ENCODE peak calls at places on chromosomes 2 and 18, in nine cellular contexts. One of them, this sample, is unnamed.

GRCh38 chr2:186783254-186783653 is 65.7 kb downstream of the ZSWIM2 start:
- DNase-seq in ELF-1: no peak
- DNase-seq in IMR-90: no peak
- DNase-seq in GM13977: no peak
- DNase-seq in SW480: no peak
- DNase-seq in cardiac fibroblast: no peak
- DNase-seq in ELR: no peak
- DNase-seq in transverse colon: no peak
- DNase-seq in fibroblast of mammary gland: no peak
- DNase-seq in this sample: no peak

GRCh38 chr2:181025004-181025403 is 44.6 kb downstream of the UBE2E3 start:
- DNase-seq in ELF-1: no peak
- DNase-seq in IMR-90: peak; percentile 8
- DNase-seq in GM13977: no peak
- DNase-seq in SW480: peak; percentile 5
- DNase-seq in cardiac fibroblast: peak; percentile 19
- DNase-seq in ELR: no peak
- DNase-seq in transverse colon: no peak
- DNase-seq in fibroblast of mammary gland: peak; percentile 25
- DNase-seq in this sample: no peak

GRCh38 chr2:152755029-152755428 is 36.6 kb downstream of the ARL6IP6 start:
- DNase-seq in ELF-1: peak; percentile 65
- DNase-seq in IMR-90: no peak
- DNase-seq in GM13977: no peak
- DNase-seq in SW480: no peak
- DNase-seq in cardiac fibroblast: peak; percentile 42
- DNase-seq in ELR: no peak
- DNase-seq in transverse colon: no peak
- DNase-seq in fibroblast of mammary gland: no peak
- DNase-seq in this sample: no peak

GRCh38 chr2:202494856-202495604 is 118.9 kb downstream of the BMPR2 start:
- DNase-seq in ELF-1: peak; percentile 43
- DNase-seq in IMR-90: no peak
- DNase-seq in GM13977: no peak
- DNase-seq in SW480: no peak
- DNase-seq in cardiac fibroblast: no peak
- DNase-seq in ELR: no peak
- DNase-seq in transverse colon: no peak
- DNase-seq in fibroblast of mammary gland: no peak
- DNase-seq in this sample: no peak

GRCh38 chr2:239269173-239269865 is 131.5 kb downstream of the HDAC4 start:
- DNase-seq in ELF-1: no peak
- DNase-seq in IMR-90: no peak
- DNase-seq in GM13977: no peak
- DNase-seq in SW480: peak; percentile 75
- DNase-seq in cardiac fibroblast: no peak
- DNase-seq in ELR: no peak
- DNase-seq in transverse colon: peak; percentile 60
- DNase-seq in fibroblast of mammary gland: no peak
- DNase-seq in this sample: no peak

GRCh38 chr2:234496442-234496834 is 443 bp downstream of the ARL4C start:
- DNase-seq in ELF-1: no peak
- DNase-seq in IMR-90: no peak
- DNase-seq in GM13977: peak; percentile 68
- DNase-seq in SW480: peak; percentile 40
- DNase-seq in cardiac fibroblast: no peak
- DNase-seq in ELR: no peak
- DNase-seq in transverse colon: peak; percentile 44
- DNase-seq in fibroblast of mammary gland: peak; percentile 25
- DNase-seq in this sample: no peak

GRCh38 chr2:206968139-206969086 is 29.1 kb downstream of the CPO start:
- DNase-seq in ELF-1: no peak
- DNase-seq in IMR-90: no peak
- DNase-seq in GM13977: no peak
- DNase-seq in SW480: no peak
- DNase-seq in cardiac fibroblast: peak; percentile 67
- DNase-seq in ELR: peak; percentile 20
- DNase-seq in transverse colon: no peak
- DNase-seq in fibroblast of mammary gland: peak; percentile 70
- DNase-seq in this sample: no peak

GRCh38 chr18:21085579-21086161 is 25.9 kb downstream of the ROCK1 start:
- DNase-seq in ELF-1: no peak
- DNase-seq in IMR-90: peak; percentile 8
- DNase-seq in GM13977: no peak
- DNase-seq in SW480: no peak
- DNase-seq in cardiac fibroblast: peak; percentile 64
- DNase-seq in ELR: peak; percentile 22
- DNase-seq in transverse colon: no peak
- DNase-seq in fibroblast of mammary gland: no peak
- DNase-seq in this sample: no peak

GRCh38 chr2:38978504-38978903 is 88.8 kb downstream of the ARHGEF33 start:
- DNase-seq in ELF-1: no peak
- DNase-seq in IMR-90: no peak
- DNase-seq in GM13977: no peak
- DNase-seq in SW480: no peak
- DNase-seq in cardiac fibroblast: no peak
- DNase-seq in ELR: no peak
- DNase-seq in transverse colon: no peak
- DNase-seq in fibroblast of mammary gland: no peak
- DNase-seq in this sample: no peak

This sample was measured in aorta.